ENCODE peak calls at places on chromosomes 4 and X, in eight cellular contexts. W is ovary, C is adipocyte, I is left ventricle myocardium inferior, U is GM23338, E is neuronal stem cell, B is heart left ventricle, J is AG04449. R is an unnamed sample.

GRCh38 chr4:127632420-127633403 is at the start of gene INTU:
- DNase-seq in U (peak), C (peak), B (peak), J (peak), W (peak), E (peak), I (peak), R (peak)

GRCh38 chr4:1656986-1657385 is 27.1 kb downstream of the FAM53A start:
- DNase-seq in J (no peak), W (no peak), U (no peak), C (no peak), B (no peak), I (no peak), E (no peak), R (no peak)

GRCh38 chr4:184471872-184472539 is 2.3 kb downstream of the IRF2 start:
- DNase-seq in B (no peak), W (no peak), J (no peak), I (no peak), C (no peak), E (no peak), U (no peak), R (no peak)

GRCh38 chrX:39577976-39578962 is 519.5 kb downstream of the BCOR start:
- DNase-seq in C (peak), W (peak), J (no peak), I (peak), E (no peak), B (peak), U (no peak), R (peak)

GRCh38 chr4:24928708-24929107 is 15.9 kb upstream of the CCDC149 start:
- DNase-seq in B (no peak), W (no peak), C (no peak), I (no peak), U (no peak), E (no peak), J (no peak), R (no peak)

GRCh38 chrX:72371405-72371804 is 65.7 kb upstream of the CITED1 start:
- DNase-seq in W (no peak), E (no peak), B (no peak), I (no peak), U (no peak), C (no peak), J (no peak), R (no peak)

GRCh38 chrX:97011540-97011939 is 127.8 kb downstream of the RPA4 start:
- DNase-seq in E (no peak), U (no peak), C (no peak), J (no peak), W (no peak), I (no peak), B (no peak), R (no peak)

GRCh38 chr4:3865986-3866812 is 100.0 kb downstream of the ADRA2C start:
- DNase-seq in I (no peak), W (no peak), C (no peak), E (no peak), U (no peak), B (no peak), J (no peak), R (peak)

GRCh38 chr4:122542411-122543236 is 78.2 kb downstream of the IL21 start:
- DNase-seq in I (no peak), C (peak), B (no peak), E (no peak), J (no peak), W (no peak), U (no peak), R (no peak)

GRCh38 chrX:39931554-39932282 is 166.0 kb downstream of the BCOR start:
- DNase-seq in E (no peak), J (no peak), B (no peak), U (no peak), I (no peak), W (no peak), C (peak), R (no peak)

GRCh38 chr4:174277433-174277832 is 6.0 kb downstream of the FBXO8 start:
- DNase-seq in B (no peak), U (no peak), C (no peak), J (no peak), E (no peak), I (no peak), W (no peak), R (no peak)

GRCh38 chrX:40012800-40013682 is 84.7 kb downstream of the BCOR start:
- DNase-seq in E (no peak), U (peak), W (peak), C (peak), B (peak), J (no peak), I (peak), R (peak)

GRCh38 chr4:181870326-181870725 is 372.9 kb upstream of the TENM3 start:
- DNase-seq in E (no peak), C (peak), B (no peak), W (no peak), J (peak), I (no peak), U (no peak), R (no peak)

GRCh38 chr4:8906991-8907595 is 35.5 kb upstream of the HMX1 start:
- DNase-seq in W (peak), B (no peak), E (no peak), U (no peak), C (no peak), J (no peak), I (no peak), R (peak)

GRCh38 chr4:174324725-174325124 is 41.0 kb downstream of the CEP44 start:
- DNase-seq in C (no peak), E (no peak), W (no peak), U (no peak), J (no peak), I (no peak), B (no peak), R (no peak)

GRCh38 chr4:96035727-96036126 is 195.8 kb downstream of the PDHA2 start:
- DNase-seq in U (peak), J (no peak), C (peak), I (no peak), E (no peak), W (no peak), B (no peak), R (no peak)

GRCh38 chr4:45350438-45350837 is 624.1 kb upstream of the GNPDA2 start:
- DNase-seq in W (no peak), U (peak), I (no peak), B (no peak), J (no peak), C (peak), E (no peak), R (no peak)

GRCh38 chrX:67545772-67546495 is 2.1 kb downstream of the AR start:
- DNase-seq in C (peak), U (peak), E (peak), J (no peak), W (peak), B (peak), I (peak), R (peak)

GRCh38 chr4:149120331-149121014 is 678.3 kb upstream of the NR3C2 start:
- DNase-seq in U (no peak), B (no peak), I (no peak), W (no peak), C (peak), E (no peak), J (no peak), R (no peak)

GRCh38 chr4:84995386-84995785 is 28.9 kb upstream of the WDFY3 start:
- DNase-seq in U (no peak), I (no peak), W (no peak), C (no peak), B (no peak), E (no peak), J (no peak), R (no peak)

GRCh38 chrX:38868941-38869378 is 67.7 kb downstream of the MID1IP1 start:
- DNase-seq in J (no peak), B (no peak), I (no peak), E (no peak), C (peak), U (no peak), W (no peak), R (peak)

GRCh38 chr4:121253961-121254360 is 89.8 kb upstream of the TNIP3 start:
- DNase-seq in B (no peak), C (no peak), I (no peak), W (no peak), U (no peak), J (no peak), E (no peak), R (no peak)

GRCh38 chr4:20773144-20773997 is 73.1 kb downstream of the PACRGL start:
- DNase-seq in E (peak), B (no peak), W (no peak), U (peak), I (no peak), J (peak), C (peak), R (peak)

GRCh38 chr4:101349346-101350064 is 2.2 kb upstream of the PPP3CA start:
- DNase-seq in I (peak), E (no peak), U (no peak), W (peak), C (peak), B (peak), J (no peak), R (peak)

GRCh38 chrX:41441934-41442823 is 5.0 kb upstream of the NYX start:
- DNase-seq in U (peak), J (no peak), W (peak), C (peak), B (peak), E (peak), I (peak), R (peak)

GRCh38 chr4:16931906-16932305 is 33.5 kb upstream of the LDB2 start:
- DNase-seq in C (peak), J (no peak), E (no peak), I (no peak), U (no peak), W (no peak), B (no peak), R (no peak)

GRCh38 chr4:31998807-31999206 is 1278.6 kb downstream of the PCDH7 start:
- DNase-seq in B (no peak), U (no peak), E (no peak), I (no peak), J (no peak), C (no peak), W (no peak), R (no peak)
- H3K4me3 ChIP-seq in B (no peak), U (no peak), E (no peak), I (no peak), J (no peak), C (no peak), W (no peak), R (no peak)

GRCh38 chr4:48270516-48270897 is 869 bp upstream of the TEC start:
- DNase-seq in E (no peak), C (no peak), J (no peak), W (no peak), I (no peak), B (no peak), U (peak), R (no peak)
- H3K4me3 ChIP-seq in E (no peak), C (peak), J (peak), W (no peak), I (peak), B (no peak), U (peak), R (peak)

GRCh38 chr4:143353797-143354196 is 17.1 kb downstream of the GAB1 start:
- DNase-seq in I (no peak), W (no peak), E (no peak), J (no peak), B (no peak), C (no peak), U (no peak), R (no peak)
- H3K4me3 ChIP-seq in I (peak), W (no peak), E (no peak), J (no peak), B (no peak), C (no peak), U (no peak), R (no peak)

GRCh38 chrX:2418000-2418399 is 82.8 kb downstream of the DHRSX start:
- DNase-seq in E (no peak), U (no peak), C (no peak), I (no peak), W (no peak), J (no peak), B (no peak), R (no peak)
- H3K4me3 ChIP-seq in E (no peak), U (no peak), C (no peak), I (no peak), W (no peak), J (no peak), B (no peak), R (no peak)

GRCh38 chr4:157978680-157979361 is 194.0 kb downstream of the GASK1B start:
- DNase-seq in J (no peak), E (peak), B (peak), W (peak), U (peak), C (peak), I (peak), R (no peak)
- H3K4me3 ChIP-seq in J (no peak), E (no peak), B (no peak), W (no peak), U (no peak), C (peak), I (peak), R (no peak)

GRCh38 chrX:16125520-16126149 is 2.3 kb downstream of the GRPR start:
- DNase-seq in U (no peak), I (no peak), C (no peak), J (no peak), W (no peak), E (no peak), B (no peak), R (no peak)
- H3K4me3 ChIP-seq in U (peak), I (no peak), C (no peak), J (peak), W (no peak), E (no peak), B (no peak), R (no peak)

GRCh38 chr4:165905405-165906027 is 32.5 kb downstream of the TLL1 start:
- DNase-seq in W (no peak), J (no peak), I (no peak), E (no peak), C (no peak), B (no peak), U (no peak), R (no peak)
- H3K4me3 ChIP-seq in W (no peak), J (no peak), I (no peak), E (no peak), C (no peak), B (no peak), U (no peak), R (no peak)

GRCh38 chrX:131745942-131746489 is 202.1 kb downstream of the OR13H1 start:
- DNase-seq in B (no peak), C (no peak), U (no peak), W (no peak), J (no peak), E (no peak), I (no peak), R (no peak)
- H3K4me3 ChIP-seq in B (no peak), C (peak), U (no peak), W (no peak), J (no peak), E (no peak), I (no peak), R (no peak)

DNA sequence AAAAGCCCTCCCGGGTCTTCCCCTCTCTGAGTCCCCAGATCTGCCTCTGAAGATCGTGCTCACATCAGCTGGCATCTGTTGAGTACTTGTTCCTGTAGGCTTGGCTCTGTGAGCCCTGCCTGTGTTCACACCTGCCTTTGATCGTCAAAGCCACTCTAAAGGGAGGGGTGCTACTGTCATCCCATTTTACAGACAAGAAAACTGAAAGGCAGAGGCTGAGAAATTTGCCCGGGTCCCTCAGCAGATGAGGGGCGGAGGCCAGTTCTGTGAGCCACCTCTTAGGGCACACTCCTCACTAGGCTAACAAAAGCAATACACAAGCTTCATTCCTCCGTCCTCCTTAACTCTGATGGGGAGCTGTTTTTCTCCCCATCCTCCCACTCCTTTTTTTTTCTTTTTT is 655 bp downstream of the CYTL1 start:
- DNase-seq in E (no peak), C (no peak), I (no peak), B (no peak), W (no peak), J (no peak), U (peak), R (no peak)
- H3K4me3 ChIP-seq in E (no peak), C (no peak), I (no peak), B (no peak), W (no peak), J (no peak), U (peak), R (no peak)

GRCh38 chr4:140705625-140706275 is 50.4 kb downstream of the TBC1D9 start:
- DNase-seq in C (no peak), B (no peak), E (no peak), J (no peak), W (no peak), I (no peak), U (no peak), R (no peak)
- H3K4me3 ChIP-seq in C (no peak), B (no peak), E (no peak), J (no peak), W (no peak), I (no peak), U (no peak), R (no peak)